ENCODE peak calls at places on chromosomes 3 and 15, in four cellular contexts. B is IMR-90, L is K562, R is GM12878. G is an unnamed sample.
A peak's percentile ranks its signal among the peaks of the same experiment; 100 is the strongest.

GRCh38 chr3:27533718-27534578 is 49.8 kb upstream of the SLC4A7 start:
- DNase-seq in B (peak; percentile 99), L (peak; percentile 1), R (peak; percentile 48), G (peak; percentile 97)

GRCh38 chr3:33430061-33430460 is 10.1 kb downstream of the UBP1 start:
- DNase-seq in B (no peak), L (no peak), R (no peak), G (no peak)

GRCh38 chr15:45855210-45855906 is 220.5 kb downstream of the SQOR start:
- DNase-seq in B (no peak), L (no peak), R (no peak), G (no peak)

GRCh38 chr3:188559069-188559410 is 405.1 kb downstream of the LPP start:
- DNase-seq in B (no peak), L (no peak), R (no peak), G (no peak)

GRCh38 chr3:179653106-179653776 is 401 bp downstream of the USP13 start:
- DNase-seq in B (peak; percentile 82), L (peak; percentile 64), R (no peak), G (peak; percentile 80)

GRCh38 chr3:140529096-140529495 is 148.8 kb upstream of the TRIM42 start:
- DNase-seq in B (peak; percentile 3), L (no peak), R (no peak), G (no peak)

GRCh38 chr3:160200328-160200727 is 24.9 kb upstream of the C3orf80 start:
- DNase-seq in B (no peak), L (no peak), R (no peak), G (no peak)

GRCh38 chr3:133489466-133490085 is 83.9 kb upstream of the CDV3 start:
- DNase-seq in B (peak; percentile 27), L (no peak), R (no peak), G (no peak)

GRCh38 chr3:99846472-99846871 is 28.8 kb downstream of the CMSS1 start:
- DNase-seq in B (peak; percentile 47), L (no peak), R (no peak), G (peak; percentile 49)

GRCh38 chr15:63195257-63196023 is 6.0 kb downstream of the RAB8B start:
- DNase-seq in B (no peak), L (peak; percentile 46), R (no peak), G (no peak)

GRCh38 chr3:150317469-150317868 is 90.6 kb upstream of the TSC22D2 start:
- DNase-seq in B (no peak), L (no peak), R (no peak), G (no peak)

GRCh38 chr3:22159004-22159695 is 408.1 kb upstream of the ZNF385D start:
- DNase-seq in B (no peak), L (no peak), R (no peak), G (no peak)

GRCh38 chr3:82354181-82354696 is 592.8 kb upstream of the GBE1 start:
- DNase-seq in B (no peak), L (no peak), R (no peak), G (no peak)

GRCh38 chr15:74422723-74423442 is 10.9 kb downstream of the SEMA7A start:
- DNase-seq in B (peak; percentile 52), L (no peak), R (no peak), G (no peak)

GRCh38 chr15:76844096-76844495 is 61.0 kb downstream of the SCAPER start:
- DNase-seq in B (peak; percentile 10), L (no peak), R (no peak), G (no peak)

GRCh38 chr3:4395448-4395847 is 71.6 kb downstream of the SUMF1 start:
- DNase-seq in B (peak; percentile 19), L (no peak), R (no peak), G (peak; percentile 46)

GRCh38 chr15:52082197-52083036 is 30.2 kb downstream of the BCL2L10 start:
- DNase-seq in B (peak; percentile 33), L (no peak), R (peak; percentile 86), G (no peak)

GRCh38 chr15:50260969-50261496 is 4.5 kb downstream of the HDC start:
- DNase-seq in B (no peak), L (peak; percentile 90), R (no peak), G (no peak)

GRCh38 chr3:193148678-193149473 is 92.1 kb upstream of the PLAAT1 start:
- DNase-seq in B (no peak), L (no peak), R (no peak), G (no peak)

GRCh38 chr3:25751048-25751447 is 32.2 kb downstream of the NGLY1 start:
- DNase-seq in B (no peak), L (no peak), R (no peak), G (no peak)

GRCh38 chr3:136856665-136857064 is 5.3 kb upstream of the NCK1 start:
- DNase-seq in B (no peak), L (no peak), R (no peak), G (no peak)

GRCh38 chr3:136852180-136852579 is 9.8 kb upstream of the NCK1 start:
- DNase-seq in B (no peak), L (no peak), R (no peak), G (no peak)
- TF ChIP-seq FOS in B (no peak), L (no peak), R (no peak), G (no peak)

GRCh38 chr3:11642455-11643162 is 1.1 kb downstream of the VGLL4 start:
- DNase-seq in B (peak; percentile 81), L (peak; percentile 73), R (peak; percentile 73), G (peak; percentile 84)
- TF ChIP-seq FOS in B (no peak), L (no peak), R (no peak), G (no peak)

GRCh38 chr3:10373686-10374261 is 52.9 kb upstream of the SEC13 start:
- DNase-seq in B (peak; percentile 69), L (peak; percentile 45), R (no peak), G (no peak)

GRCh38 chr3:10371789-10372188 is 50.9 kb upstream of the SEC13 start:
- DNase-seq in B (no peak), L (no peak), R (no peak), G (no peak)

GRCh38 chr3:10370429-10370828 is 49.5 kb upstream of the SEC13 start:
- DNase-seq in B (peak; percentile 87), L (peak; percentile 76), R (no peak), G (no peak)

GRCh38 chr3:10368512-10368911 is 47.6 kb upstream of the SEC13 start:
- DNase-seq in B (no peak), L (no peak), R (no peak), G (no peak)

DNA sequence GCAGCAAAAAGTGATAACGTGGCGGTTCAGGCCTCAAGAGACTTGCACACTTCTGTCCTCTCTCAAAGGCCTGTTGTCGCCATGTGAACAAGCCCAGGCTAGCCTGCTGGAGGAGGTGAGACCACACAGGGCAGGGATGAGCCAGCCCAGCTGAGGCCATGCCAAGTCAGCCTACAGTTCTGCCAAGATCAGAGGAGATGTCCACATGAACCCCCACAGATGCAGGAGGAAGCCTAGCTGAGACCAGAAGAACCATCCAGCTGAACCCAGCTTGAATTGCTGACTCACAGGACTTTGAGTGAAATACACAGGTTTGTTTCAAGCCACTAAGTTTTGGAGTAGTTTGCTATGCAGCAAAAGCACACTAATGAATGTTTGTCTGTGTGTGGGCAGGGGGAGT is 50.3 kb upstream of the SEC13 start:
- DNase-seq in B (peak; percentile 20), L (no peak), R (no peak), G (no peak)
- TF ChIP-seq FOS in B (no peak), L (no peak), R (no peak), G (no peak)

GRCh38 chr3:64082917-64083587 is 59.8 kb upstream of the PSMD6 start:
- DNase-seq in B (no peak), L (no peak), R (no peak), G (no peak)

GRCh38 chr3:64080839-64081630 is 57.7 kb upstream of the PSMD6 start:
- DNase-seq in B (no peak), L (no peak), R (no peak), G (no peak)

GRCh38 chr3:64082411-64082810 is 59.1 kb upstream of the PSMD6 start:
- DNase-seq in B (peak; percentile 33), L (no peak), R (no peak), G (no peak)

GRCh38 chr3:64084640-64085039 is 61.3 kb upstream of the PSMD6 start:
- DNase-seq in B (peak; percentile 91), L (no peak), R (no peak), G (no peak)

GRCh38 chr3:64083588-64083974 is 60.3 kb upstream of the PSMD6 start:
- DNase-seq in B (no peak), L (no peak), R (no peak), G (no peak)
- TF ChIP-seq FOS in B (no peak), L (no peak), R (no peak), G (no peak)

GRCh38 chr3:107111889-107112288 is 265.4 kb upstream of the CCDC54 start:
- DNase-seq in B (no peak), L (no peak), R (no peak), G (no peak)
- TF ChIP-seq FOS in B (no peak), L (no peak), R (no peak), G (no peak)

GRCh38 chr3:12956316-12956660 is 114.9 kb upstream of the RPL32 start:
- DNase-seq in B (no peak), L (no peak), R (no peak), G (no peak)

GRCh38 chr3:12954180-12954579 is 112.8 kb upstream of the RPL32 start:
- DNase-seq in B (no peak), L (no peak), R (no peak), G (no peak)

GRCh38 chr3:12953201-12953712 is 111.9 kb upstream of the RPL32 start:
- DNase-seq in B (no peak), L (peak; percentile 98), R (no peak), G (no peak)

GRCh38 chr3:12955651-12956315 is 114.4 kb upstream of the RPL32 start:
- DNase-seq in B (no peak), L (peak; percentile 38), R (no peak), G (no peak)

GRCh38 chr3:12954891-12955650 is 113.7 kb upstream of the RPL32 start:
- DNase-seq in B (no peak), L (no peak), R (no peak), G (peak; percentile 55)
- TF ChIP-seq FOS in B (no peak), L (no peak), R (no peak), G (no peak)

DNA sequence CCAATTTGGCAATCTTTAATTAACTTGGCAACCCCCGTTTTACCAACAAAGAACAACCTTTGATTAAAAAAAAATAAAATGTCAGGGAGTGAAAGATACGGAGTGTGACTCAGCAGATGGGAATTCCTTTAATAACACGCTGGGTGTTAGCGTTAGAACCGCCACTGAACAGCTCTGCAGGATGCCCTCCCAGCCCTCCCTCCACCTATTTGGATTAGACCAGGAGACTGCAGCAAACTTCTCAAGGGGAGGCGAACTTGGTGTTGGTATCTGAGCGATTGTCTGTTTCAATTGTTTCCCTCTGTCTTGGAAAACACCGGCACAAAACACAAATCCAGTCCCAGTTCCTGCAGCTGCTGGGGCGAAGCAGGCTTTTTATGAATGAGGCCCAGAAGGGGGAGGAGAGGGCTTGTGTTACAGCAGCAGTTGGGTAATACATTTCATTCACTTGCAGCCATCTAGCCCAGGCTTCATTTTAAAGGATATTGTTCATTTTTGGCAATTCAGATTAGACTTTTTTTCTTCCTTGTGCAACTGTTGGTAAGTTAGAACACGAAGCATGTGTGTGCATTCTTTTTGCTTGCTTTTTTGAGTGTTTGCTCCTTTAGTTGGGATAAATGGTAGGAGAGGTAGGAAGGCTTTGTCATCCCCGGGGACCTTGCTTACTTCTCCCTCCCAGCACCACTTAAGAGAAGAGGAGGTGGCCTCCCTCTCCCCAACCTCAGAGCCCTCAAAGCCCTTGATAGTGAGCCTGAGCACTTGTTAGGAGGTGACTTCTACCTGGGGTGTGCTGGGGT is 152.3 kb downstream of the IGF1R start:
- DNase-seq in B (peak; percentile 86), L (no peak), R (no peak), G (peak; percentile 98)
- TF ChIP-seq FOS in B (no peak), L (no peak), R (no peak), G (peak; percentile 81)

G was measured in endothelial cell of umbilical vein.